ENCODE peak calls at places on chromosomes 3 and 15, in four cellular contexts. One of them, this sample, is unnamed.

GRCh38 chr3:184656430-184656990 is 55.4 kb downstream of the MAGEF1 start:
- DNase-seq in SK-N-SH: no peak
- DNase-seq in HCT116: no peak
- DNase-seq in fibroblast of pulmonary artery: no peak
- DNase-seq in this sample: no peak

GRCh38 chr3:143552851-143553250 is 295.4 kb downstream of the SLC9A9 start:
- DNase-seq in fibroblast of pulmonary artery: no peak
- DNase-seq in SK-N-SH: no peak
- DNase-seq in HCT116: no peak
- DNase-seq in this sample: no peak

GRCh38 chr3:71903141-71903540 is 118.2 kb upstream of the PROK2 start:
- DNase-seq in SK-N-SH: no peak
- DNase-seq in fibroblast of pulmonary artery: no peak
- DNase-seq in HCT116: no peak
- DNase-seq in this sample: no peak

GRCh38 chr15:73601449-73602425 is 31.5 kb downstream of the NPTN start:
- DNase-seq in fibroblast of pulmonary artery: peak; percentile 80
- DNase-seq in SK-N-SH: no peak
- DNase-seq in HCT116: no peak
- DNase-seq in this sample: no peak

GRCh38 chr3:88433572-88433971 is 283.8 kb downstream of the C3orf38 start:
- DNase-seq in SK-N-SH: no peak
- DNase-seq in HCT116: no peak
- DNase-seq in fibroblast of pulmonary artery: no peak
- DNase-seq in this sample: no peak

GRCh38 chr15:94168250-94168649 is 63.1 kb upstream of the MCTP2 start:
- DNase-seq in SK-N-SH: no peak
- DNase-seq in HCT116: peak; percentile 23
- DNase-seq in fibroblast of pulmonary artery: no peak
- DNase-seq in this sample: no peak

GRCh38 chr3:53702776-53703175 is 143.4 kb downstream of the CHDH start:
- DNase-seq in SK-N-SH: no peak
- DNase-seq in fibroblast of pulmonary artery: no peak
- DNase-seq in HCT116: no peak
- DNase-seq in this sample: no peak

GRCh38 chr3:197082871-197083270 is 53.3 kb upstream of the MELTF start:
- DNase-seq in HCT116: no peak
- DNase-seq in fibroblast of pulmonary artery: peak; percentile 35
- DNase-seq in SK-N-SH: no peak
- DNase-seq in this sample: no peak

GRCh38 chr3:127390365-127391025 is 102.6 kb upstream of the PRR20G start:
- DNase-seq in HCT116: no peak
- DNase-seq in fibroblast of pulmonary artery: no peak
- DNase-seq in SK-N-SH: no peak
- DNase-seq in this sample: no peak

GRCh38 chr3:75001330-75001729 is 386.9 kb upstream of the CNTN3 start:
- DNase-seq in HCT116: no peak
- DNase-seq in SK-N-SH: peak; percentile 47
- DNase-seq in fibroblast of pulmonary artery: peak; percentile 17
- DNase-seq in this sample: no peak

GRCh38 chr3:152151216-152151874 is 117.4 kb upstream of the MBNL1 start:
- DNase-seq in SK-N-SH: no peak
- DNase-seq in fibroblast of pulmonary artery: no peak
- DNase-seq in HCT116: no peak
- DNase-seq in this sample: no peak

GRCh38 chr3:131036200-131036816 is 9.6 kb downstream of the NEK11 start:
- DNase-seq in SK-N-SH: no peak
- DNase-seq in fibroblast of pulmonary artery: peak; percentile 77
- DNase-seq in HCT116: no peak
- DNase-seq in this sample: no peak

GRCh38 chr3:128080323-128080898 is 28.2 kb downstream of the SEC61A1 start:
- DNase-seq in SK-N-SH: no peak
- DNase-seq in fibroblast of pulmonary artery: peak; percentile 70
- DNase-seq in HCT116: no peak
- DNase-seq in this sample: no peak

GRCh38 chr15:42082832-42083604 is 11.3 kb downstream of the PLA2G4D start:
- DNase-seq in SK-N-SH: no peak
- DNase-seq in HCT116: no peak
- DNase-seq in fibroblast of pulmonary artery: no peak
- DNase-seq in this sample: no peak

GRCh38 chr15:65824031-65824743 is 32.1 kb upstream of the DENND4A start:
- DNase-seq in HCT116: peak; percentile 58
- DNase-seq in fibroblast of pulmonary artery: peak; percentile 83
- DNase-seq in SK-N-SH: peak; percentile 71
- DNase-seq in this sample: peak; percentile 53

GRCh38 chr3:119322523-119323400 is 28.6 kb downstream of the ARHGAP31 start:
- DNase-seq in fibroblast of pulmonary artery: peak; percentile 79
- DNase-seq in HCT116: peak; percentile 48
- DNase-seq in SK-N-SH: peak; percentile 89
- DNase-seq in this sample: peak; percentile 70

GRCh38 chr15:77860101-77860691 is 217.3 kb downstream of the TBC1D2B start:
- DNase-seq in HCT116: no peak
- DNase-seq in fibroblast of pulmonary artery: no peak
- DNase-seq in SK-N-SH: no peak
- DNase-seq in this sample: no peak

GRCh38 chr3:50630916-50631315 is 14.0 kb downstream of the MAPKAPK3 start:
- DNase-seq in SK-N-SH: no peak
- DNase-seq in fibroblast of pulmonary artery: no peak
- DNase-seq in HCT116: no peak
- DNase-seq in this sample: no peak

GRCh38 chr15:31330111-31330785 is 3.6 kb downstream of the KLF13 start:
- DNase-seq in SK-N-SH: no peak
- DNase-seq in HCT116: no peak
- DNase-seq in fibroblast of pulmonary artery: no peak
- DNase-seq in this sample: no peak

GRCh38 chr3:183941216-183941615 is 56.5 kb upstream of the PARL start:
- DNase-seq in fibroblast of pulmonary artery: no peak
- DNase-seq in HCT116: no peak
- DNase-seq in SK-N-SH: no peak
- DNase-seq in this sample: no peak

GRCh38 chr3:4774531-4774930 is 204.7 kb upstream of the BHLHE40 start:
- DNase-seq in fibroblast of pulmonary artery: no peak
- DNase-seq in SK-N-SH: no peak
- DNase-seq in HCT116: no peak
- DNase-seq in this sample: no peak

GRCh38 chr15:26179906-26180305 is 316.8 kb upstream of the ATP10A start:
- DNase-seq in SK-N-SH: peak; percentile 9
- DNase-seq in HCT116: no peak
- DNase-seq in fibroblast of pulmonary artery: no peak
- DNase-seq in this sample: no peak

GRCh38 chr3:98573231-98573728 is 20.1 kb downstream of the CPOX start:
- DNase-seq in fibroblast of pulmonary artery: peak; percentile 54
- DNase-seq in SK-N-SH: peak; percentile 36
- DNase-seq in HCT116: no peak
- DNase-seq in this sample: no peak

GRCh38 chr3:108507887-108508286 is 2.5 kb downstream of the MYH15 start:
- DNase-seq in SK-N-SH: no peak
- DNase-seq in HCT116: no peak
- DNase-seq in fibroblast of pulmonary artery: no peak
- DNase-seq in this sample: no peak

GRCh38 chr3:108509263-108509662 is 1.1 kb downstream of the MYH15 start:
- DNase-seq in HCT116: no peak
- DNase-seq in fibroblast of pulmonary artery: no peak
- DNase-seq in SK-N-SH: peak; percentile 52
- DNase-seq in this sample: no peak

GRCh38 chr3:108509873-108510272 is 523 bp downstream of the MYH15 start:
- DNase-seq in SK-N-SH: no peak
- DNase-seq in fibroblast of pulmonary artery: no peak
- DNase-seq in HCT116: no peak
- DNase-seq in this sample: no peak

GRCh38 chr3:108503722-108504121 is 6.7 kb downstream of the MYH15 start:
- DNase-seq in HCT116: no peak
- DNase-seq in fibroblast of pulmonary artery: no peak
- DNase-seq in SK-N-SH: no peak
- DNase-seq in this sample: no peak

DNA sequence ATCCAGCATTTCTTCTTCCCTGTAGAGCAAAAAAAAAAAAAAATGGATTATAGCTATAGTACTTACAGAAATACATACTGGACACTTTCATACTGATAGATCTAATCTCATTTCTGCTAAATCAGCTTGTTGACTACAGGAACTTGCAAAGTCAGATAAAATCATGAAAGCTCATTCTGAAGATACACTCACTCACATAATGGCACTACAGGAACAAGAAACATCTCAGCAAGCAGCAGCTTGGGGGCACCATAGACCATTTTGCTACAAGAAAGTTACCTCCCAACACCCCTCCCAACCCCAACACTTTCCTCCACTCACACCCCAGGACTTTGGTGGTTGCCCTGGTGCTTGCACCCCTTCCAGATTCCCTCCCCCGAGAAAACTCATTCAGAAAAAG is 4.6 kb downstream of the MYH15 start:
- DNase-seq in SK-N-SH: no peak
- DNase-seq in HCT116: no peak
- DNase-seq in fibroblast of pulmonary artery: no peak
- DNase-seq in this sample: no peak
- TF ChIP-seq CTCF in SK-N-SH: no peak
- TF ChIP-seq CTCF in HCT116: no peak
- TF ChIP-seq CTCF in fibroblast of pulmonary artery: no peak
- TF ChIP-seq CTCF in this sample: no peak

DNA sequence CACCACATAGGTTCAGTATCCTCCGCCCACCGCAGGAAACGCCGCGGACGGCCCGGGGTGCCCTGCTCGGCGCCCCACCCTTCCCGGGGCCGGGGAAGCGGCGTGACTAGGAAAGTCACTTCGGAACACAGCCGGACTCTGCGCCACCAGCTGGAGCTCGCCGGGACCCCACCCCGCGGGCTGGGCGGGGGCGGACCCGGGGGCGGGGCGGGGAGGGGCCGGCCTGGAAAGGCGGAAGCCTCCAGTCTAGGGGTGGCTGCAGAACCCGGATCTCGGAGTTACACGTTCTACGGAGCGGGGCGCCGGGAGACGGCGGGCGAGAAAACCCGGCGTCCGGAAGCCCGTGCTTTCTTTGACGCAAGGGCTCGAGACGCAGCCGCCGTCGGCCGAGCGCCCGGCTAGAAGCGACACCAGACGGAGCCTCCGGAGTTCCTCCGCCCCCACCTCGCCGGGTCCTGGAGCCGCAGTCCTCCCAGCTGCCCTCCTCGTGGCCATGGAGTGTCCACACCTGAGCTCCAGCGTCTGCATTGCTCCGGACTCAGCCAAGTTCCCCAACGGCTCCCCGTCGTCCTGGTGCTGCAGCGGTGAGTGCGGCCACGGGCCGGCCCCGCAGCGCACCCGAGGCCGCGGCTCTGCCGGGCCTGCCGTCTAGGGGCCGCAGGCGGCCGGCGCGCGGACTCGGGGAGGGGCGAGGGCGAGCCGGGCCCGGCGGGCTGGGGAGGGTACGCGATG is at the start of gene USP3:
- DNase-seq in SK-N-SH: peak; percentile 98
- DNase-seq in HCT116: peak; percentile 89
- DNase-seq in fibroblast of pulmonary artery: peak; percentile 97
- DNase-seq in this sample: peak; percentile 92
- TF ChIP-seq CTCF in SK-N-SH: no peak
- TF ChIP-seq CTCF in HCT116: no peak
- TF ChIP-seq CTCF in fibroblast of pulmonary artery: no peak
- TF ChIP-seq CTCF in this sample: peak; percentile 49

GRCh38 chr3:63661242-63661641 is 8.8 kb downstream of the SNTN start:
- DNase-seq in fibroblast of pulmonary artery: peak; percentile 8
- DNase-seq in HCT116: no peak
- DNase-seq in SK-N-SH: no peak
- DNase-seq in this sample: no peak
- TF ChIP-seq CTCF in fibroblast of pulmonary artery: peak; percentile 25
- TF ChIP-seq CTCF in HCT116: no peak
- TF ChIP-seq CTCF in SK-N-SH: peak; percentile 47
- TF ChIP-seq CTCF in this sample: peak; percentile 32

DNA sequence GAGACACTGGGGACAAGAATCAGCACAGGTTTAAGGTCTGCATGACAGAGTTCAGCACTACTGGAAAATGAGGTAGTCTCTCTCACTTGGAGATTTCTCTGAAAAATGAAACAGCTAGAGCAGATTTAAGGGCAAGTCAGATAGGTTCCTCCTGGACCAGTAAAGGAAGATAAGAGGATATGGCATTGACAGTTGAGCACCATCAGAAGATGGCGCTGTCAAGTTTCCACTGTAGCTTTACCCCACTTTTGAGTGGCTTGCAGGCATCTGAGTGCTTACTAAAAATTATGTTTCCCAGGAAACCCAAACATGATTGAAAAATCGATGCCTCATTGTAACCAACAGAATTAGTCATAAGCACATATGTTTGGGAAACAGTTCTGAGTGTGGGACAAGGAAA is 407.2 kb upstream of the UBE2E2 start:
- DNase-seq in HCT116: no peak
- DNase-seq in SK-N-SH: no peak
- DNase-seq in fibroblast of pulmonary artery: no peak
- DNase-seq in this sample: no peak
- TF ChIP-seq CTCF in HCT116: no peak
- TF ChIP-seq CTCF in SK-N-SH: no peak
- TF ChIP-seq CTCF in fibroblast of pulmonary artery: no peak
- TF ChIP-seq CTCF in this sample: no peak

DNA sequence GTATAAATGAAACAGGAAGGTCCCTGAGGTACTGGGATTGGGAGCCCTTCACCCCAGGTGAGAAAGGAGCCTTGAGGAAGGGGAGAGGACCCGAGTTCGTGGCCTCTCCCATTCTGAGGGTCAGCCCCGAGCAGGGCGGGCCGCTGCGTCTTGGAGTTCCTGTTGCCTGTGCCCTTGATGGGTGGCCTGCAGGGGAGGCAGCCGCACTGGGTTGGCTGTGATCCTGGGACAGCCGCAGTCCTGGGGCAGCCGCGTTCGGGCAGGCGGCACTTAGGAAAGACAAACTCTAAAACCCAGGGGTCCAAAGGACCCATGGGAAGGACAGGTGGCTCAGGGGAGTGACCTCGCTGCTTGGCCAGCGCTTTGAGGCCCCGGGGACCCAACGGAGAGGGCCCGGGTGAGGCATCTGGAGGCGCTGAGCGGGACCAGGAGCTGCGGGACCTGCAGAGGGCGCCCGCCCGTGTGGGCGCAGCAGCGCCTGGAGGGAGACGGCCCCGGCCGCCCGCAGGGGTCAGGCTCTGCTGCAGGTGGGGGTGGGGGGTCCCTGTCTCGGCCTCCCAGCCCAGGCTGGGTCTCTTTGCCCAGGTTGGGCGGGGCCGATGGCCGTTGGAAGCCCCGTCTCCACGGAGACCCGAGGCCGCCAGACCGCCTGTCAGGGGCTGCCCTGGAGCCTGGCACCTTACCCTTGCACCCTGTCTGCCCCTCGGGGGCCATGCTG is 65.1 kb downstream of the HMCES start:
- DNase-seq in HCT116: peak; percentile 21
- DNase-seq in fibroblast of pulmonary artery: peak; percentile 30
- DNase-seq in SK-N-SH: no peak
- DNase-seq in this sample: peak; percentile 37
- TF ChIP-seq CTCF in HCT116: peak; percentile 58
- TF ChIP-seq CTCF in fibroblast of pulmonary artery: peak; percentile 45
- TF ChIP-seq CTCF in SK-N-SH: no peak
- TF ChIP-seq CTCF in this sample: peak; percentile 52

GRCh38 chr3:23944861-23945652 is at the start of gene NR1D2:
- DNase-seq in HCT116: peak; percentile 44
- DNase-seq in SK-N-SH: peak; percentile 94
- DNase-seq in fibroblast of pulmonary artery: peak; percentile 77
- DNase-seq in this sample: peak; percentile 70
- TF ChIP-seq CTCF in HCT116: no peak
- TF ChIP-seq CTCF in SK-N-SH: no peak
- TF ChIP-seq CTCF in fibroblast of pulmonary artery: no peak
- TF ChIP-seq CTCF in this sample: no peak

GRCh38 chr15:51759557-51760070 is 8.2 kb downstream of the TMOD2 start:
- DNase-seq in SK-N-SH: no peak
- DNase-seq in fibroblast of pulmonary artery: peak; percentile 97
- DNase-seq in HCT116: no peak
- DNase-seq in this sample: no peak
- TF ChIP-seq CTCF in SK-N-SH: peak; percentile 66
- TF ChIP-seq CTCF in fibroblast of pulmonary artery: peak; percentile 47
- TF ChIP-seq CTCF in HCT116: peak; percentile 36
- TF ChIP-seq CTCF in this sample: no peak

This sample was measured in neural crest cell.